ENCODE peak calls at places on chromosomes 1 and 21, in six cellular contexts. C is IMR-90, E is body of pancreas, Q is Peyer's patch, A is upper lobe of left lung, T is breast epithelium. D is an unnamed sample.

GRCh38 chr1:239527046-239527693 is 140.8 kb downstream of the CHRM3 start:
- DNase-seq in C (no peak), E (no peak), Q (no peak), A (no peak), T (no peak), D (no peak)

GRCh38 chr1:221840511-221841243 is 98.8 kb upstream of the DUSP10 start:
- DNase-seq in C (no peak), E (no peak), Q (no peak), A (no peak), T (no peak), D (no peak)

GRCh38 chr1:63732666-63733065 is 41.2 kb upstream of the ROR1 start:
- DNase-seq in C (peak; percentile 44), E (no peak), Q (no peak), A (no peak), T (no peak), D (no peak)

GRCh38 chr1:153515504-153516394 is 20.0 kb downstream of the S100A6 start:
- DNase-seq in C (no peak), E (no peak), Q (peak; percentile 84), A (peak; percentile 89), T (no peak), D (no peak)

GRCh38 chr21:25589905-25590304 is 17.4 kb downstream of the MRPL39 start:
- DNase-seq in C (no peak), E (no peak), Q (no peak), A (no peak), T (no peak), D (no peak)

GRCh38 chr1:213985181-213986019 is 2.4 kb upstream of the PROX1 start:
- DNase-seq in C (no peak), E (no peak), Q (no peak), A (no peak), T (no peak), D (no peak)

GRCh38 chr1:1779691-1780597 is 1.7 kb upstream of the NADK start:
- DNase-seq in C (peak; percentile 34), E (peak; percentile 54), Q (peak; percentile 61), A (peak; percentile 90), T (no peak), D (no peak)

GRCh38 chr1:48471103-48471502 is 901 bp downstream of the SPATA6 start:
- DNase-seq in C (no peak), E (no peak), Q (no peak), A (no peak), T (no peak), D (no peak)

GRCh38 chr1:87074001-87074795 is 159.8 kb downstream of the HS2ST1 start:
- DNase-seq in C (no peak), E (no peak), Q (no peak), A (no peak), T (no peak), D (no peak)

GRCh38 chr1:41380979-41381690 is 19.9 kb downstream of the FOXO6 start:
- DNase-seq in C (no peak), E (peak; percentile 77), Q (no peak), A (no peak), T (no peak), D (peak; percentile 86)

GRCh38 chr21:45578811-45579381 is 36.7 kb upstream of the SLC19A1 start:
- DNase-seq in C (no peak), E (no peak), Q (peak; percentile 30), A (no peak), T (peak; percentile 49), D (no peak)

GRCh38 chr1:36384542-36385409 is 948 bp downstream of the STK40 start:
- DNase-seq in C (no peak), E (peak; percentile 95), Q (peak; percentile 86), A (peak; percentile 93), T (peak; percentile 88), D (peak; percentile 94)

GRCh38 chr1:182299728-182300581 is 91.6 kb downstream of the GLUL start:
- DNase-seq in C (no peak), E (peak; percentile 59), Q (no peak), A (peak; percentile 62), T (no peak), D (no peak)

GRCh38 chr1:201370500-201370899 is 7.0 kb downstream of the TNNT2 start:
- DNase-seq in C (no peak), E (no peak), Q (no peak), A (no peak), T (no peak), D (no peak)

GRCh38 chr21:24076179-24076578 is 1531.1 kb downstream of the MRPL39 start:
- DNase-seq in C (peak; percentile 52), E (no peak), Q (no peak), A (no peak), T (no peak), D (no peak)

GRCh38 chr1:89085781-89086180 is 20.8 kb upstream of the GBP1 start:
- DNase-seq in C (peak; percentile 56), E (peak; percentile 25), Q (no peak), A (peak; percentile 50), T (no peak), D (peak; percentile 10)

GRCh38 chr1:233328661-233329498 is 1.4 kb downstream of the MAP3K21 start:
- DNase-seq in C (no peak), E (peak; percentile 51), Q (peak; percentile 69), A (peak; percentile 26), T (no peak), D (peak; percentile 35)

GRCh38 chr1:247357062-247357780 is 25.6 kb upstream of the ZNF496 start:
- DNase-seq in C (peak; percentile 91), E (no peak), Q (no peak), A (no peak), T (no peak), D (peak; percentile 23)

GRCh38 chr1:177490240-177490639 is 319.5 kb downstream of the BRINP2 start:
- DNase-seq in C (no peak), E (no peak), Q (no peak), A (no peak), T (no peak), D (no peak)
- TF ChIP-seq CTCF in C (no peak), E (no peak), Q (no peak), A (no peak), T (no peak), D (no peak)

GRCh38 chr1:156160000-156160743 is 6.8 kb downstream of the SEMA4A start:
- DNase-seq in C (no peak), E (no peak), Q (no peak), A (no peak), T (no peak), D (no peak)
- TF ChIP-seq POLR2A in C (no peak), E (no peak), Q (no peak), A (no peak), T (no peak), D (no peak)

GRCh38 chr1:212600980-212601379 is 7.6 kb upstream of the ATF3 start:
- DNase-seq in C (no peak), E (no peak), Q (no peak), A (no peak), T (no peak), D (no peak)
- H3K27me3 ChIP-seq in C (peaks cover 42% of the 10 kb centered on the region), E (no peaks in the 10 kb centered on the region), Q (no peaks in the 10 kb centered on the region), A (no peaks in the 10 kb centered on the region), T (no peaks in the 10 kb centered on the region), D (no peaks in the 10 kb centered on the region)

GRCh38 chr1:192491804-192492554 is 83.6 kb upstream of the RGS1 start:
- DNase-seq in C (peak; percentile 45), E (no peak), Q (no peak), A (no peak), T (no peak), D (no peak)
- TF ChIP-seq CTCF in C (no peak), E (no peak), Q (no peak), A (no peak), T (no peak), D (no peak)

DNA sequence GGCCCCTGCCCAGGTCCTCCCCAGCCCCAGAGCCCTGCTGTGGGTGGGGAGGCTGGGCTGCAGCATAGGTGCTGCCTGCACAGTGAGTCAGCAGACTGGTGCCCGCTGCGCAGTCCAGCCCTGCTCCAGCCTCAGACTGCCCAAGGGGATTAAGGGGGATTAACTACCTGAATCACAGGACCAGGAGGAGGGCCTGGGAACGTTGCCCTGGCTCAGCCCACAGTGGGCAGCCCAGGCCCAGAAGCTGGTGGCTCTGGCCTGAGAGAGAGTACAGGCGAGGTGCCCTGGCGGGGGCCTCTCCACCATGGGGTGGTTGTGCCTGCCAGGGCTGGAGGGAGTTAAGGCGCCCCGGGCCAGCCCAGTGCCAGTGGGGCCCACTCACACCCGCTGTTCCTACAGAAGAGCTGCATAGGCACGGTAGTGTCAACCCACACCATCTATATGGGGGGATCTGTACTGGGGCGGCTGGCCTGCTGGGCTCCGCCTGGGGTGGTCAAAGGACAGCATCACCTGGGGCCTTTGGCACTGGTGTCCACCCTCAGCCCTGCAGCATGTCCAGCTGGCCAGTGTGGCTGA is 2.3 kb downstream of the OBSCN start:
- DNase-seq in C (no peak), E (no peak), Q (no peak), A (no peak), T (no peak), D (no peak)
- TF ChIP-seq POLR2A in C (no peak), E (no peak), Q (no peak), A (no peak), T (no peak), D (no peak)

GRCh38 chr1:51343624-51344023 is 13.3 kb upstream of the TTC39A start:
- DNase-seq in C (no peak), E (no peak), Q (no peak), A (no peak), T (no peak), D (no peak)
- H3K27me3 ChIP-seq in C (peaks cover 41% of the 10 kb centered on the region), E (no peaks in the 10 kb centered on the region), Q (peaks cover 7% of the 10 kb centered on the region), A (peaks cover 11% of the 10 kb centered on the region), T (no peaks in the 10 kb centered on the region), D (no peaks in the 10 kb centered on the region)

GRCh38 chr21:33587792-33588484 is 546 bp downstream of the DONSON start:
- DNase-seq in C (peak; percentile 20), E (peak; percentile 38), Q (peak; percentile 66), A (peak; percentile 22), T (no peak), D (peak; percentile 43)
- TF ChIP-seq CTCF in C (no peak), E (no peak), Q (no peak), A (no peak), T (no peak), D (no peak)

GRCh38 chr1:145863272-145863671 is 4.4 kb upstream of the PIAS3 start:
- DNase-seq in C (no peak), E (no peak), Q (no peak), A (no peak), T (no peak), D (no peak)

GRCh38 chr1:145857170-145857569 is 1.7 kb downstream of the PIAS3 start:
- DNase-seq in C (no peak), E (no peak), Q (no peak), A (no peak), T (no peak), D (no peak)

GRCh38 chr1:145858937-145859490 is at the start of gene PIAS3:
- DNase-seq in C (peak; percentile 93), E (peak; percentile 96), Q (peak; percentile 96), A (peak; percentile 98), T (peak; percentile 94), D (peak; percentile 96)

GRCh38 chr1:145858238-145858936 is 494 bp downstream of the PIAS3 start:
- DNase-seq in C (peak; percentile 19), E (peak; percentile 59), Q (peak; percentile 72), A (peak; percentile 55), T (peak; percentile 65), D (peak; percentile 56)

GRCh38 chr1:145859491-145860159 is 744 bp upstream of the PIAS3 start:
- DNase-seq in C (peak; percentile 82), E (peak; percentile 93), Q (peak; percentile 89), A (peak; percentile 92), T (peak; percentile 90), D (peak; percentile 93)
- TF ChIP-seq POLR2A in C (peak; percentile 52), E (peak; percentile 83), Q (peak; percentile 34), A (peak; percentile 84), T (peak; percentile 67), D (peak; percentile 44)

D was measured in thyroid gland.